ENCODE peak calls at places on chromosomes 4 and X, in nine cellular contexts. J is colonic mucosa; W is endodermal cell; M is BJ; K is ovary; U is CD8-positive, alpha-beta memory T cell; R is SJCRH30; D is astrocyte; C is HCT116. O is an unnamed sample. For H3K36me3, the result is how much of the 10 kb centered on the place peaks cover.

GRCh38 chr4:90306810-90307209 is 179.6 kb downstream of the CCSER1 start:
- DNase-seq in J (no peak), M (no peak), D (no peak), R (no peak), K (no peak), W (no peak), U (no peak), C (no peak), O (no peak)

GRCh38 chr4:14152834-14153519 is 525.5 kb upstream of the BOD1L1 start:
- DNase-seq in R (no peak), K (no peak), J (no peak), M (no peak), D (no peak), C (no peak), U (no peak), W (no peak), O (no peak)

GRCh38 chr4:169009281-169010124 is 552 bp downstream of the CBR4 start:
- DNase-seq in R (peak), K (peak), J (peak), D (peak), C (peak), M (no peak), W (peak), U (peak), O (no peak)

GRCh38 chr4:126213996-126214395 is 899.2 kb downstream of the FAT4 start:
- DNase-seq in U (no peak), K (no peak), J (no peak), W (no peak), D (no peak), C (no peak), R (no peak), M (no peak), O (no peak)

GRCh38 chrX:57595381-57595811 is 3.6 kb downstream of the ZXDB start:
- DNase-seq in U (peak), W (no peak), D (peak), M (peak), R (peak), J (no peak), C (no peak), K (peak), O (peak)

GRCh38 chrX:119015407-119016242 is 41.2 kb downstream of the LONRF3 start:
- DNase-seq in C (peak), D (peak), W (no peak), K (peak), J (no peak), M (peak), U (no peak), R (peak), O (peak)

GRCh38 chr4:18057821-18058533 is 36.4 kb upstream of the LCORL start:
- DNase-seq in R (no peak), D (no peak), K (no peak), J (no peak), U (no peak), C (no peak), W (no peak), M (no peak), O (no peak)

GRCh38 chr4:109303141-109303499 is 662 bp upstream of the COL25A1 start:
- DNase-seq in U (no peak), K (peak), C (no peak), D (peak), J (no peak), W (no peak), R (peak), M (no peak), O (no peak)

GRCh38 chrX:134604701-134605271 is 53.5 kb downstream of the PLAC1 start:
- DNase-seq in M (no peak), J (no peak), K (no peak), W (no peak), R (peak), U (no peak), D (no peak), C (peak), O (no peak)

GRCh38 chrX:110318664-110318968 is 731 bp upstream of the AMMECR1 start:
- DNase-seq in D (no peak), R (no peak), K (no peak), W (no peak), J (no peak), U (no peak), C (no peak), M (no peak), O (no peak)
- H3K36me3 ChIP-seq in D (under half), R (under half), K (under half), W (under half), J (under half), U (under half), C (under half), M (under half), O (under half)

DNA sequence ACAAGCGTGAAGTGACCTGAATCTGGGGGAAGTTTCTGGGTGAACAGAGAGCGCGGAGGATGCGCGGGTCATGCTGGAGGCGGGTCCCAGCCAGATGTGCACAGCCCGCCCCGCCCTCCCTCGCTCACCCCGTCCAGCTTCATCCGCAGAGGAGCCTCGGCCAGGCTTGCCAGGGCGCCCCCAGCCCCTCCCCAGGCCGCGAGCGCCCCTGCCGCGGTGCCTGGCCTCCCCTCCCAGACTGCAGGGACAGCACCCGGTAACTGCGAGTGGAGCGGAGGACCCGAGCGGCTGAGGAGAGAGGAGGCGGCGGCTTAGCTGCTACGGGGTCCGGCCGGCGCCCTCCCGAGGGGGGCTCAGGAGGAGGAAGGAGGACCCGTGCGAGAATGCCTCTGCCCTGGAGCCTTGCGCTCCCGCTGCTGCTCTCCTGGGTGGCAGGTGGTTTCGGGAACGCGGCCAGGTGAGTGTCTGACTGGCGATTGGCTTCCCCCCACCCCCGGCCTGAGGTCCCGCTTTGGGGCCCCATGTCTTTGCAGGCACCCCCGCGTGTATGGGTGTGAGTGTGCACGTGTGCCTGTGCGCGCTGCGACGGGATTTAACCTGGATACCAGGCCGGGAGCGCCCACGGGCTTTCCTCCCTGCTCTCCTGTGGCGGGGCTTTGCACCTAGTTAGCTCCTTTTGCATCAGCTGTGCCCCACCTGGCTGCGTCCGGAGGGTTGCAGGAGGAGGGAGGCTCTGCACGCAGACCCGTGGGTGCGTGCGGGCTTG is at the start of gene EGFL6:
- DNase-seq in D (no peak), W (peak), U (no peak), M (no peak), K (no peak), C (no peak), J (no peak), R (no peak), O (no peak)
- H3K4me3 ChIP-seq in D (no peak), W (peak), U (no peak), M (no peak), K (no peak), C (no peak), J (no peak), R (no peak), O (no peak)

DNA sequence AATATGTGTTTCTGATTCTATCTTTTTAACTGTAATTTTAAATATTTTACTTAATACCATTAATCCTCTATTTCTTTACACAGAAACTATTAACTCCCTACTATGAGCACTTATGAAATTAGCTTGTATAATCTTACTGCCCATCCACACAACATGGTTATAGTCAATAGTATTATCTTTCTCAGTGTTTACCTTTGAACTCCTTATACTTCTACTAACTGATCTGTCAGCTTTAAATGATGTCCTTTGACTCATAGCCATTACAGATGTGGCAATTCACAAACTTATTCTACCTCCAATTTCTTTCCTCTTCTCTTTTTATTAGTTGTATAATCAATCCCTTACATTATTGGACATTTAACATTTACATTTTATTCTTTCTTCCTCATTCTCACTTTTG is 5.5 kb downstream of the SEC31A start:
- DNase-seq in R (no peak), J (no peak), W (no peak), C (no peak), D (no peak), M (no peak), U (no peak), K (no peak), O (no peak)
- H3K36me3 ChIP-seq in R (under half), J (under half), W (half or more), C (under half), D (under half), M (under half), U (under half), K (under half), O (under half)

GRCh38 chrX:77628294-77629025 is 157.6 kb downstream of the ATRX start:
- DNase-seq in C (no peak), R (peak), J (no peak), K (no peak), M (no peak), D (no peak), U (no peak), W (no peak), O (no peak)

GRCh38 chrX:77622233-77622632 is 163.8 kb downstream of the ATRX start:
- DNase-seq in M (no peak), D (peak), W (peak), K (no peak), R (no peak), J (no peak), C (no peak), U (no peak), O (no peak)

GRCh38 chrX:77617206-77617605 is 168.8 kb downstream of the ATRX start:
- DNase-seq in R (no peak), D (no peak), W (no peak), M (no peak), J (no peak), K (no peak), C (no peak), U (no peak), O (no peak)

GRCh38 chrX:77622672-77623071 is 163.3 kb downstream of the ATRX start:
- DNase-seq in M (no peak), K (no peak), D (no peak), W (no peak), J (no peak), U (no peak), C (no peak), R (no peak), O (no peak)
- H3K4me3 ChIP-seq in M (no peak), K (no peak), D (no peak), W (no peak), J (no peak), U (no peak), C (no peak), R (no peak), O (no peak)

DNA sequence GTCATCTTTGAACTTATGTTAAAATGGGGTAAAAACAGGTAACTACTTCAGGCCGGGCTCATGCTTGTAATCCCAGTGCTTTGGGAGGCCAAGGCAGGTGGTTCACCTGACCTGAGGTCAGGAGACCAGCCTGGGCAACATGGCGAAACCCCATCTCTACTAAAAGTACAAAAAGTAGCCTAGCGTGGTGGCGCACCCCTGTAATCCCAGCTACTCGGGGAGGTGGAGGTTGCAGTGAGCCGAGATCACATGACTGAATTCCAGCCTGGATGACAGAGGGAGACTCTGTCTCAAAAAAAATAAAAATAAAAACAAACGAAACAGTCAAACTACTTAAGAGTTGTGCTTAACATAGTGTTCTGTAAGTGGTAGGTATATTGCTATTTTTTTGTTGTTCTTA is 2.5 kb downstream of the DDX3X start:
- DNase-seq in U (no peak), C (no peak), K (no peak), J (no peak), R (no peak), W (peak), D (no peak), M (no peak), O (no peak)
- H3K36me3 ChIP-seq in U (under half), C (under half), K (under half), J (under half), R (under half), W (under half), D (under half), M (under half), O (under half)

GRCh38 chr4:140740422-140740821 is 15.8 kb downstream of the TBC1D9 start:
- DNase-seq in K (no peak), W (no peak), R (peak), M (no peak), J (no peak), D (no peak), C (no peak), U (no peak), O (no peak)
- H3K4me3 ChIP-seq in K (no peak), W (peak), R (no peak), M (no peak), J (no peak), D (no peak), C (no peak), U (no peak), O (no peak)

GRCh38 chr4:73142995-73143547 is 73.6 kb upstream of the COX18 start:
- DNase-seq in W (no peak), D (no peak), U (no peak), R (no peak), C (no peak), J (no peak), M (no peak), K (no peak), O (no peak)
- H3K36me3 ChIP-seq in W (half or more), D (half or more), U (under half), R (half or more), C (under half), J (under half), M (under half), K (under half), O (under half)